ENCODE peak calls at places on chromosomes 5 and 9, in five cellular contexts. W, D, K, E and C are unnamed samples.

GRCh38 chr5:111308951-111309350 is 84.8 kb downstream of the CAMK4 start:
- DNase-seq in K (no peak), E (no peak), W (no peak), D (no peak), C (no peak)

GRCh38 chr5:163705983-163706771 is 200.8 kb downstream of the MAT2B start:
- DNase-seq in E (peak), D (no peak), W (no peak), K (no peak), C (no peak)

GRCh38 chr9:107983191-107983603 is 493.6 kb upstream of the KLF4 start:
- DNase-seq in K (no peak), W (no peak), D (no peak), E (peak), C (no peak)

GRCh38 chr5:17398439-17398838 is 99.6 kb upstream of the TAF11L2 start:
- DNase-seq in D (no peak), K (no peak), W (no peak), E (peak), C (no peak)

GRCh38 chr5:135340568-135340967 is 58.5 kb downstream of the MACROH2A1 start:
- DNase-seq in E (no peak), K (no peak), D (no peak), W (no peak), C (no peak)

GRCh38 chr9:104494808-104495207 is 9.3 kb upstream of the OR13F1 start:
- DNase-seq in W (no peak), D (no peak), K (no peak), E (no peak), C (no peak)

GRCh38 chr9:108688051-108688450 is 167.7 kb downstream of the ACTL7B start:
- DNase-seq in W (no peak), D (no peak), E (no peak), K (no peak), C (no peak)

GRCh38 chr9:33959725-33960124 is 89.0 kb downstream of the UBAP2 start:
- DNase-seq in E (no peak), D (no peak), K (no peak), W (no peak), C (no peak)

GRCh38 chr9:36407122-36407723 is 7.2 kb upstream of the RNF38 start:
- DNase-seq in K (no peak), D (peak), E (peak), W (no peak), C (no peak)

GRCh38 chr5:68459093-68459492 is 243.5 kb downstream of the PIK3R1 start:
- DNase-seq in W (no peak), D (no peak), K (no peak), E (no peak), C (no peak)

GRCh38 chr9:128192601-128193371 is 1.4 kb upstream of the CIZ1 start:
- DNase-seq in D (peak), K (peak), E (peak), W (peak), C (no peak)

GRCh38 chr9:81512641-81513040 is 176.7 kb downstream of the TLE1 start:
- DNase-seq in W (no peak), E (no peak), K (no peak), D (no peak), C (no peak)

GRCh38 chr5:158958048-158958994 is 141.4 kb downstream of the EBF1 start:
- DNase-seq in K (no peak), D (no peak), W (no peak), E (no peak), C (no peak)

GRCh38 chr5:108728566-108729305 is 19.0 kb upstream of the FER start:
- DNase-seq in W (no peak), D (no peak), E (no peak), K (no peak), C (no peak)

GRCh38 chr5:149632311-149633251 is 51.3 kb downstream of the ARHGEF37 start:
- DNase-seq in D (no peak), K (no peak), E (peak), W (no peak), C (no peak)

GRCh38 chr5:63727583-63727982 is 234.7 kb downstream of the HTR1A start:
- DNase-seq in K (no peak), W (no peak), D (no peak), E (no peak), C (no peak)
- H3K27ac ChIP-seq in K (no peak), W (no peak), D (no peak), E (no peak), C (no peak)

DNA sequence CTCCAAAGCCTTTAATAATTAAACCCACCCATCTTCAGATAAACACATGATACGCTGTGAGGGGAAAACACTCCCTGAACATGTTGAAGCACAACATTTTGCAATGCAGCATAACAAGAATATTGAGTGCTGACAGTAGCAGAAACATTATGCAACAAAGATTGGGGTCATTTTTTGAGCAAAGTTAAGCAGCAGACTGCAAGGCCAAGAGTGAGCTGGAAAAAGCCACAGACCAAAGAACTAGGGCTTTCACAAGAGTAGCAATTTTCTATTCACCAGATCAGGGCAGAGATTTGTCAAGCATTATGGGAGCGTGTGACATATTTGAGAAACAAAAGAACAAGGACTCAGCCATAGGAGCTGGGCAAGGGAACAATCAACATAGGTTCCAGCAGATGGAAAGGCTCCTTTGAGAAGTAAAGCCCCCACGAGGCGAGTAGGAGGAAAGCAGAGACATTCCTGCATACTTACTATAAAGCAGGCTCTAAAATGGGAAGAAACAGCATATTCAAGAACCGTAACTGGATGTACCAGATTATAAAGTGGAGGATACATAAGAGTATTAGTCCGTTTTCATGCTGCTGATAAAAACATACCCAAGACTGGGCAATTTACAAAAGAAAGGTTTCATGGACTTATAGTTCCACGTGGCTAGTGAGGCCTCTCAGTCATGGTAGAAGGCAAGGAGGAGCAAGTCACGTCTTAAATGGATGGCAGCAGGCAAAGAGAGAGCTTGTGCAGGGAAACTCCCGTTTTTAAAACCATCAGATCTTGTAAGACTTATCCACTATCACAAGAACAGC is 4.8 kb upstream of the TTC23L start:
- DNase-seq in E (no peak), D (no peak), K (no peak), W (no peak), C (no peak)
- H3K27ac ChIP-seq in E (no peak), D (no peak), K (peak), W (no peak), C (peak)

GRCh38 chr5:115417076-115417475 is 120.6 kb upstream of the CCDC112 start:
- DNase-seq in K (no peak), E (no peak), W (no peak), D (no peak), C (no peak)
- H3K27ac ChIP-seq in K (no peak), E (no peak), W (no peak), D (no peak), C (no peak)

DNA sequence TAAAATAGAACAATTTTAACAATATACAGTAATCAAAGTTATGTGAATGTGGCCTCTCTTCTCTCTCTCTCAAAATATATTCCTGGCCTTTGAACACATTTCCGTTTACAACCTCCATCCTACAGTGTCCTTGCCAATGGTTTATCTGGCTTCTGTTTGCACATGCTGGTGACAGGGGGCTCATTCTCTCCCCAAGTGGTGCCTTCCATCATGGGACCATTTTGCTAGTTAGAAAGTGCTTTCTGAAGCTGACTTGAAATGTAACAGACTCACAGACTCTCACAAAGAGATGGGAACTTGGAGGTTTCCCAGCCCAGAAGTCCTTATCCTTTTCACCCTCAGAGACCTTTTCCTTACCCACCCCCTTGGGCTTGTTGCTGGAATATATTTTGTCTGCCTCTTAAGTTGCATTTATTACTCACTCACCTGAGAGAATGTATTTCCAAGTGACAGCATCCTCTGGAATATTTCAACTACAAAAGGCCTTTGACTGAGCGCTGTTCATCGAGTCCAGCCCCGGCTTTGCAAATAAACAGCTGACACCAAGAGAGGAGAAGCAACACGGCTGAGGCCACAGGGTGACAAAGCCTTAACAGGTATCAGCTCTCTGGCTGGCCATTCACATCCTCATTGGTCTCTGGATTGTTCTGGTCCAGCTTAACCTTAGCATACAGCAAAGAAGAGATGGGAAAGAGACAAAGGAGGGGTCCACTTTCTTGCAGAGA is 17.5 kb upstream of the ALDH1B1 start:
- DNase-seq in E (no peak), K (no peak), W (no peak), D (no peak), C (no peak)
- H3K27ac ChIP-seq in E (no peak), K (no peak), W (no peak), D (no peak), C (no peak)

DNA sequence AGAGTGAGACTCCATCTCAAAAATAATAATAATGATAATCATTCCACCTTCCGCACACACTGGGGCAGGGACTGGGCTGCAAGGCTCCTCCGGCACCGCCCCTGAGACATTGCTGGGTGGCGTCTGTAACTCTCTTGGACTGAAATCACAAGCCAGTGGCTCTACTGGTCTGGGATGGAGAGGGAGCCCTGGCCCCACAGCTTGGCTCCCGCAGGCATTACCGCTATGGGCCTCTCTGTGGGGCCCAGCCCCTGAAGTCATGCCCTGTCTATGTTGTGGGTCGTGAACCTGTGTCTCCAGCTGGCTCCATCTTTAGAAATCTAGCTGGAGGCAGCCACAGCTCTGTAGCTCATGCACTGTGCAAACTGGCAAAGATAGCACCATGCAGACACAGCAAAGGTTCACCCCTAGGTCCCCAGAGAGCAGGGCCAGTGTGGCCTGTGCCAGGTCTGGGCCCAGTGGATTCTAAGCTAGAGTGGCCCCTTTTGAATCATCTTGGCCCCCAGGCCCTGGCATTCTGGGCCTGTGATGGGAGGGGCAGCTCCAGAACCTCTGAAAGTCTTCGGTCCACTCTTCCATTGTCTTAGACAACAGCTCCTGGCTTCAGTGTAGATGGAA is 36.1 kb upstream of the COL5A1 start:
- DNase-seq in E (no peak), D (no peak), W (no peak), K (no peak), C (no peak)
- H3K27ac ChIP-seq in E (no peak), D (no peak), W (no peak), K (no peak), C (no peak)

DNA sequence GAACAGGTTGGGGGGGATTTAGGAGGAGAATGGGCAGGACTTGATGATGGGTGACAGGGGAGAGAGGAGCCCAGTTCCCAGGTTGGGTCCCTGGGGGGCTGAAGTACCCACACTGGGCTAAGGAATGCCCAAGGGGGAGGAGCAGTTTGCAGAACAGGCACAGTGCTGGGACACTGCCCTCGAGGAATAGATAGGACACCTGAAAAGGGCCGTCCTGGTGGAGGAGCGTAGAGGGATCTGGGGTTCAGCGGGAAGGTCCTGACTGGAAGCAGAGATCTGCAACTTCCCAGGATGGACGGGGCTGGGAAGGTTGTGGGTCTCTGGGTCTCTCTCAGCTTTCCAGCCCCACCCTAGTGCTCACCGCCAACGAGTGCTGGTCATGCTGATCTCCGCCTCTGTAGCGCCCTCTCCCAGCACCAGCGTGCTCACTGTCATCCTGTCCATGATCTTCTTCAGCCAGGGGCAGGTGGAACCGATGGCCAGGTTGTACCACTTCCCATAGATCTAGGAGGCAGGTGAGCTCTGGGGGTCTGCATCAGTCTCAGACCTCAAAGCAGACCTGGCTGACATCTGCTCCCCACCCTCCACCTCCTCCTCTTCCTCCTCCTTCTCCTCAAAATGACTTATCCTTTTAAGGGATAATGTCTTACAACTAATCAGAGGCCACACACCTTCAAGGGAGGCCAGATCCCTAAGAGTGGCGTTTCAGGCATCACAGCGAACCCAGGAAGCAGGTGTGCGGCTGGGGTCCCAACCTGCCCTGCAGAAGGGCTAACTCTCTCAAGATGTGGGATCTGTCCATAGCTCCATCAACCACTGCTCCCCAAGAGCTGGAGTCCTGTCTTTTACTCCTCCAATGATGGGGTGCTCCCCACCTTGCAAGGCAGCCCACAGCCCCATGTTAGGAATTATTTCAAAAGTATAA is 1.6 kb downstream of the AMBP start:
- DNase-seq in E (no peak), W (no peak), K (no peak), D (no peak), C (no peak)
- H3K27ac ChIP-seq in E (no peak), W (no peak), K (no peak), D (no peak), C (no peak)